ENCODE peak calls at places on chromosomes 5 and 9, in seven cellular contexts. J, F, B, U, A, X and D are unnamed samples.

GRCh38 chr5:140827704-140828401 is at the start of gene PCDHA6:
- DNase-seq in J (no peak), F (no peak), B (no peak), U (no peak), A (no peak), X (no peak), D (no peak)

GRCh38 chr9:37283730-37284235 is 138.7 kb upstream of the GRHPR start:
- DNase-seq in J (no peak), F (no peak), B (no peak), U (peak), A (no peak), X (peak), D (no peak)

GRCh38 chr9:8666060-8666459 is 866.5 kb upstream of the DMAC1 start:
- DNase-seq in J (no peak), F (no peak), B (no peak), U (no peak), A (no peak), X (no peak), D (no peak)

GRCh38 chr9:114426046-114426948 is 38.5 kb upstream of the AKNA start:
- DNase-seq in J (no peak), F (no peak), B (no peak), U (no peak), A (peak), X (no peak), D (no peak)

GRCh38 chr5:143073761-143074160 is 303.6 kb downstream of the ARHGAP26 start:
- DNase-seq in J (no peak), F (no peak), B (no peak), U (no peak), A (no peak), X (no peak), D (no peak)

GRCh38 chr5:146072595-146072994 is 32.8 kb downstream of the PLAC8L1 start:
- DNase-seq in J (no peak), F (no peak), B (no peak), U (no peak), A (no peak), X (no peak), D (no peak)

GRCh38 chr9:93036887-93037475 is 21.5 kb upstream of the SUSD3 start:
- DNase-seq in J (no peak), F (no peak), B (no peak), U (no peak), A (no peak), X (no peak), D (no peak)

GRCh38 chr9:18473551-18474279 is at the start of gene ADAMTSL1:
- DNase-seq in J (peak), F (peak), B (no peak), U (no peak), A (no peak), X (no peak), D (peak)

GRCh38 chr9:114183006-114183405 is 27.7 kb downstream of the COL27A1 start:
- DNase-seq in J (no peak), F (no peak), B (no peak), U (no peak), A (no peak), X (no peak), D (no peak)

DNA sequence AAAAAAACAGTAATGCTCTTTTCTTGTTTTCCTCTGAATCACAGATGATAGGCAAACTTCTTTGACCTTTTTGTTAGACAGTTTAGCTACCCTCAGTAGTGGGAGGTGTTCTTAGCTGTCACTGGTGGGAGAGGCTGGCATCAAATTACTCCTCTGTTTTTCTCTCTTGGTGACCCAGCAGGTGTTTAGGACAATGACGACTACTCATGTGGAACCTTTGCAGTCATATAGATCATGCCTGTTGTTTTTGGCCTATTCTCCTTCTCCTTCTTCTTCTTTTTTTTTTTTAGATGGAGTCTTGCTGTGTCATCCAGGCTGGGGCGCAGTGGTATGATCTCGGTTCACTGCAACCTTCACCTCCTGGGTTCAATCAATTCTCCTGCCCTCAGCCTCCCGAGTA is 15.4 kb upstream of the NPR2 start:
- DNase-seq in J (no peak), F (no peak), B (no peak), U (no peak), A (peak), X (no peak), D (no peak)
- TF ChIP-seq JUND in J (no peak), F (no peak), B (no peak), U (no peak), A (no peak), X (no peak), D (no peak)

DNA sequence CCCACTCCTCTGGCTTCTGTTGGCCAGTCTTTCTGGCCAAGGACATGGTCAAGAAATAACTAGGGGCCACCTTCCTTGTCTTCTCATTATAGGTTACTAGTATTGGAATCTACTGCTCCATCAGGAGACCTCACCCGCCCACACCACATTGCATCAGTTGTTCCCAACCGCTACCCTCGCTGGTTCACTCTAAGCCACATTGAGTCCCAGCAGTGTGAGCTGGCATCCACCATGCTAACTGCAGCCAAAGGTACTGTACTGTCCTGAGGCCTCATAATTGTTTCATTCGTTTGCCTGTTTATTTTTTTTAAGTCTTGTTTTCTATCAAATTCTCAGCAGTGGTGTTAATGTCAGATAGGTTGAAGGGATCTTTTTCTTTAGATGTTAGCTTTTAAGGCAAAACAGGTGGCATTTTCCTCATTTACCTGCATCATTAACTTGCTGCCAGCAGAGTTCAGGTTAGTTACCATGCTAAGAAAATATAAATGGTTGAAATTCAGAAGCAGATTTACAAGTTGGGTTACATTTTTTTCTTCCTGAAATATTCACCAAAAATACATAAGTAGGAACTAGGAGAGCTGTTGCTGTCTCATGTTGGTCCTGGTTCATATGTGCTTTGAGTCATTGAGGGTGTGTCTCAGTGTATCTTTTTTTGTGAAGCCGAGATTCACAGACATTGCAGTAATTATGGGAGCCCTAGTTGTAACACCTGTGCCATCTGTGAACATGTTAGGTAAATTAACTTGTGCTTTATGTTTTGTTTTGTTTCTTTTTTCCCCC is 206.9 kb downstream of the ZSWIM6 start:
- DNase-seq in J (no peak), F (no peak), B (no peak), U (no peak), A (no peak), X (no peak), D (no peak)
- TF ChIP-seq JUND in J (no peak), F (no peak), B (no peak), U (no peak), A (no peak), X (no peak), D (no peak)

DNA sequence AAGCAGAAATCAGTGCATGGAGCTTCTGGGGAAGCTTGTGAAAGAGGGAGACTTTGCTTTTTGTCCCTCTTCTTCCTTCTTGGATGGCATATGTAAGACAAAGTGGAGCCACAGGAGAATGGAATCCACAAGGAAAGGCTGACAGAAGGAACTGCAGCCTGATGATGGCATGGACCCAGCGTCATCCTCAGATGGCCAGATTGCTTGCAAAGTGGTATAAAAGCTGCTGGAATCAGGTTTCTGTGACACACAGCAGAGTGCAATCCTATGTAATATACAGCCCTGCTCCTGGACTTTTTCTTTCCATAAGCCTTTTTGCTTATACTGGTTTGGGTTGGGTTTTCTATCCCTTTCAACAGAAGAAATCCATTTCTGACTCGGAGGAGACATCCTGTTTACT is 31.5 kb upstream of the SPARC start:
- DNase-seq in J (no peak), F (no peak), B (no peak), U (no peak), A (no peak), X (no peak), D (no peak)
- TF ChIP-seq JUND in J (no peak), F (no peak), B (no peak), U (no peak), A (no peak), X (no peak), D (no peak)

GRCh38 chr5:156474251-156474650 is 147.3 kb downstream of the SGCD start:
- DNase-seq in J (no peak), F (no peak), B (no peak), U (no peak), A (no peak), X (no peak), D (no peak)
- TF ChIP-seq JUND in J (no peak), F (no peak), B (no peak), U (no peak), A (no peak), X (no peak), D (no peak)

DNA sequence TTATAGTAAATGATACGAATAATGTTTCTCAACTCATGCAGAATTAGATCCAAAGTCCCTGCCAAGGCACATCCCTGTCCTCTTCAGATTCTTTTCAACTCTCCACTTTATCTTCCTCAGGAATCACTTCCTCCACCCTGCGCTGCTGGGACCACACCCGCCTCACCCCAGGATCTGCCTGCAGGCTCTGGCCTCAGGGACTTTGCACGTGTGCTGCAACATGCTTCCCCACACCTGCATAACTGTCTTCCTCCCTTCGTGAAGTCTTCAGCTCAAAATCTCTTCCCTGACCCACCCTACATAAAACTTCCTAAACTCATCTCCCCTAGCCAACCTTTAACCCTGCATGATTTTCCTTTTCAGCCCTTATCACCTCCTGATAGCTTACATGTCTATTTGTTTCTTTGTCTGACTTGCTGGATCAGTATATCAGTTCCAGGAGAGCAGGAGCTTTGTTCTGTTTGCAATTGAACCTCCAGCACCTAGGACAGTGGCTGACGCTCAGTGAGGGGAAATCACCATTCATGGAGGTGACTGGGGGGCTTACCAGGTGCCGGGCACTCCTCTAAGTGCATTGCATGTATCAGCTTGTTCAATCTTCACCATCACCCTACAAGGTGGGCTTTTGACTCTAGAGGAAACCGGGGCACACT is 47.5 kb upstream of the EGFLAM start:
- DNase-seq in J (no peak), F (no peak), B (no peak), U (no peak), A (no peak), X (no peak), D (no peak)
- TF ChIP-seq JUND in J (no peak), F (no peak), B (no peak), U (no peak), A (no peak), X (no peak), D (no peak)

GRCh38 chr9:128429505-128430086 is 8.9 kb downstream of the CERCAM start:
- DNase-seq in J (no peak), F (no peak), B (no peak), U (no peak), A (no peak), X (no peak), D (no peak)
- TF ChIP-seq JUND in J (no peak), F (no peak), B (no peak), U (no peak), A (no peak), X (no peak), D (no peak)

GRCh38 chr5:123472150-123472549 is 39.8 kb upstream of the CSNK1G3 start:
- DNase-seq in J (no peak), F (no peak), B (no peak), U (no peak), A (no peak), X (no peak), D (no peak)
- TF ChIP-seq JUND in J (no peak), F (no peak), B (no peak), U (no peak), A (no peak), X (no peak), D (no peak)

GRCh38 chr5:150561192-150561512 is 53.2 kb downstream of the NDST1 start:
- DNase-seq in J (no peak), F (no peak), B (no peak), U (no peak), A (no peak), X (no peak), D (no peak)

GRCh38 chr5:150561571-150562295 is 53.8 kb downstream of the NDST1 start:
- DNase-seq in J (no peak), F (no peak), B (no peak), U (no peak), A (no peak), X (no peak), D (no peak)

GRCh38 chr5:150560401-150561191 is 52.7 kb downstream of the NDST1 start:
- DNase-seq in J (peak), F (peak), B (peak), U (peak), A (peak), X (peak), D (peak)

GRCh38 chr5:150565868-150566267 is 57.9 kb downstream of the NDST1 start:
- DNase-seq in J (no peak), F (no peak), B (no peak), U (no peak), A (no peak), X (no peak), D (no peak)

GRCh38 chr5:150562832-150563231 is 54.9 kb downstream of the NDST1 start:
- DNase-seq in J (no peak), F (no peak), B (peak), U (peak), A (no peak), X (peak), D (peak)
- TF ChIP-seq JUND in J (no peak), F (no peak), B (no peak), U (no peak), A (no peak), X (no peak), D (no peak)

DNA sequence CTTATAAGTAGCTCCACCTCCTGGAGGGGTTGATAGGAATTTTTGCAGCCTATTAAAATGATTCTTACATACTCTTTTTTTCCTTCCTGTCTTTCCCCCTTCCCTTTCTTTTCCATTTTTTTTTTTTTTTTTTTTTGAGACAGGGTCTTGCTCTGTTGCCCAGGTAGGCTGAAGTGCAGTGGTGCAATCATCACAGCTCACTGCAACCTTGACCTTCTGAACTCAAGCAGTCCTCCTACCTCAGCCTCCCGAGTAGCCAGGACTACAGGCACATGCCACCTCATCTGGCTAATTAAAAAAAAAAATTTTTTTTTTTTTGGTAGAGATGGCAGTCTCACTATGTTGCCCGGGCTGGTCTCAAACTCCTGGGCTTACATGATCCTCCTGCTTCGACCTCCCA is 4.3 kb upstream of the TBC1D2 start:
- DNase-seq in J (no peak), F (no peak), B (no peak), U (no peak), A (no peak), X (no peak), D (no peak)
- TF ChIP-seq JUND in J (no peak), F (no peak), B (no peak), U (no peak), A (no peak), X (no peak), D (no peak)

GRCh38 chr5:34842554-34842953 is 3.6 kb downstream of the TTC23L start:
- DNase-seq in J (no peak), F (no peak), B (no peak), U (no peak), A (no peak), X (no peak), D (peak)
- TF ChIP-seq JUND in J (no peak), F (no peak), B (no peak), U (no peak), A (no peak), X (no peak), D (peak)